ENCODE peak calls at places on chromosome 10, in eight cellular contexts. K, Q, D, L, I, N, R and G are unnamed samples.

GRCh38 chr10:11164806-11165590 is 147.3 kb downstream of the CELF2 start:
- DNase-seq in K (peak), Q (peak), D (peak), L (peak), I (peak), N (peak), R (peak), G (peak)

GRCh38 chr10:65754112-65754511 is 1171.7 kb upstream of the LRRTM3 start:
- DNase-seq in K (no peak), Q (no peak), D (no peak), L (no peak), I (no peak), N (no peak), R (no peak), G (no peak)

GRCh38 chr10:120421250-120421649 is 35.8 kb upstream of the PLPP4 start:
- DNase-seq in K (no peak), Q (no peak), D (no peak), L (no peak), I (no peak), N (no peak), R (no peak), G (no peak)

GRCh38 chr10:43208147-43209063 is 58.5 kb downstream of the RASGEF1A start:
- DNase-seq in K (peak), Q (peak), D (peak), L (peak), I (no peak), N (no peak), R (no peak), G (no peak)

GRCh38 chr10:99905971-99906370 is 103.8 kb downstream of the DNMBP start:
- DNase-seq in K (no peak), Q (no peak), D (no peak), L (no peak), I (no peak), N (no peak), R (no peak), G (no peak)

GRCh38 chr10:72235544-72236279 is 19.6 kb upstream of the ASCC1 start:
- DNase-seq in K (no peak), Q (no peak), D (no peak), L (no peak), I (no peak), N (no peak), R (no peak), G (no peak)

GRCh38 chr10:125144693-125145623 is 15.4 kb downstream of the CTBP2 start:
- DNase-seq in K (no peak), Q (no peak), D (peak), L (no peak), I (peak), N (peak), R (no peak), G (no peak)

GRCh38 chr10:37478381-37478780 is 353.0 kb downstream of the ANKRD30A start:
- DNase-seq in K (no peak), Q (no peak), D (no peak), L (no peak), I (no peak), N (no peak), R (no peak), G (no peak)

GRCh38 chr10:115082521-115082920 is 10.6 kb upstream of the ATRNL1 start:
- DNase-seq in K (no peak), Q (no peak), D (no peak), L (no peak), I (no peak), N (no peak), R (no peak), G (no peak)

GRCh38 chr10:51297438-51297837 is 223.2 kb downstream of the PRKG1 start:
- DNase-seq in K (no peak), Q (no peak), D (no peak), L (no peak), I (peak), N (no peak), R (no peak), G (no peak)

GRCh38 chr10:12774219-12774894 is 227.2 kb downstream of the CCDC3 start:
- DNase-seq in K (no peak), Q (no peak), D (peak), L (no peak), I (no peak), N (no peak), R (no peak), G (no peak)

GRCh38 chr10:31062856-31063255 is 31.2 kb upstream of the ZNF438 start:
- DNase-seq in K (no peak), Q (no peak), D (no peak), L (no peak), I (peak), N (no peak), R (no peak), G (no peak)

GRCh38 chr10:125028291-125028867 is 86.5 kb downstream of the ZRANB1 start:
- DNase-seq in K (no peak), Q (no peak), D (no peak), L (no peak), I (peak), N (no peak), R (no peak), G (no peak)

GRCh38 chr10:7258948-7259523 is 151.8 kb downstream of the SFMBT2 start:
- DNase-seq in K (no peak), Q (no peak), D (no peak), L (no peak), I (no peak), N (no peak), R (no peak), G (no peak)

GRCh38 chr10:129055966-129056365 is 411.1 kb upstream of the MGMT start:
- DNase-seq in K (no peak), Q (no peak), D (no peak), L (no peak), I (no peak), N (no peak), R (no peak), G (no peak)

GRCh38 chr10:80204801-80205477 is 398 bp downstream of the ANXA11 start:
- DNase-seq in K (peak), Q (peak), D (no peak), L (no peak), I (peak), N (no peak), R (no peak), G (peak)

GRCh38 chr10:121628859-121629258 is 30.6 kb upstream of the FGFR2 start:
- DNase-seq in K (no peak), Q (no peak), D (no peak), L (no peak), I (no peak), N (no peak), R (no peak), G (no peak)
- TF ChIP-seq POLR2A in K (no peak), Q (no peak), D (no peak), L (no peak), I (no peak), N (no peak), R (no peak), G (no peak)

GRCh38 chr10:102462512-102463054 is 11.2 kb upstream of the C10orf95 start:
- DNase-seq in K (no peak), Q (no peak), D (peak), L (no peak), I (no peak), N (no peak), R (no peak), G (no peak)

GRCh38 chr10:102457591-102458150 is 6.3 kb upstream of the C10orf95 start:
- DNase-seq in K (no peak), Q (no peak), D (no peak), L (no peak), I (no peak), N (no peak), R (no peak), G (no peak)

GRCh38 chr10:102463983-102464382 is 12.6 kb upstream of the C10orf95 start:
- DNase-seq in K (no peak), Q (no peak), D (no peak), L (no peak), I (no peak), N (no peak), R (no peak), G (no peak)

GRCh38 chr10:102460836-102461186 is 9.5 kb upstream of the C10orf95 start:
- DNase-seq in K (no peak), Q (no peak), D (no peak), L (no peak), I (no peak), N (no peak), R (no peak), G (no peak)

DNA sequence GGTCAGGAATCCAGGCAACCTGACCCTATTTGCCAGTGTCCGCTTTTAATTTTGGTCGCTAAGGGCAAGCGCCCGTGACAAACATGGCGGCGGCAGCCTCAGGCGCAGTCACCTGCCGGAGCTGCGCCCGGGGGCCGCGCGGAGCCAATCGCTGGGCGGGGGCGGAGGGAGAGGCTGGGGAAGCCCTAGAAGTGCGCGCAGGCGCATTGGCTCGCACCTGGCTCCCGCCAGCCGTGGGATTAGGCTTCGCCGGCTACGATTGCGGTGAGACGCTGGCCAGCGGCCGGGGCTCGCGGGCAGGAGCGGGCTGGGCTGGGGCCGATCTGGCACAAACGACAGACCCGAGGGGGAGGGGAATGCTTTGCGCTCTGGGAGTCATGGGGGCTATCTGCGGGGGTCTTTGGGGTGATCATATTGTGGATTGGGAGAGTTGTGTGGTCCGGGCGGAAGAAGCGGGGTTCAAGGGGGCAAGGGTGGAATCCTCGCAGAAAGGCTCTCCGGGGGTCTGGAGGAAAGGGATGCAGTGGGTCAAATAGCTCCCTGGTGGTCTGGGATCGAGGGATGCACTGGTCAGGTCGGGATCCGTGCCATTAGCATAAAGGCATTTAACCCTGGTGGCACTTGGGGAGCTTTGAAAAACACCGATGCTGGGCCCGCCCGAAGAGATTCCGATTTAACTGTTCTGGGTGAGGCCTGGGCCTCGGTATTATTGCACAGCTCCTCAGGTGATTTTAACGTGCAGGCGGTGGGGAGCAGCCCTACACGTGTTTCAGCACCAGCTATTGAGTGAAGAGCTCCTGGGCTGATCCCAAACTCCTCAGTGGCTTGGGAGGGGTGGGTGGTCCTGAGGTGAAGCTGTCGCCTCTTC is 10.1 kb upstream of the C10orf95 start:
- DNase-seq in K (peak), Q (peak), D (peak), L (peak), I (peak), N (peak), R (no peak), G (peak)
- TF ChIP-seq POLR2A in K (peak), Q (no peak), D (peak), L (no peak), I (no peak), N (no peak), R (no peak), G (peak)

GRCh38 chr10:75276029-75276872 is 40.5 kb upstream of the COMTD1 start:
- DNase-seq in K (no peak), Q (no peak), D (peak), L (no peak), I (no peak), N (no peak), R (no peak), G (no peak)
- TF ChIP-seq POLR2A in K (no peak), Q (no peak), D (no peak), L (no peak), I (no peak), N (no peak), R (no peak), G (no peak)

GRCh38 chr10:101063162-101063525 is 1.4 kb downstream of the KAZALD1 start:
- DNase-seq in K (no peak), Q (no peak), D (no peak), L (no peak), I (no peak), N (no peak), R (no peak), G (no peak)

GRCh38 chr10:101061814-101062230 is at the start of gene KAZALD1:
- DNase-seq in K (no peak), Q (no peak), D (peak), L (no peak), I (no peak), N (no peak), R (no peak), G (no peak)

GRCh38 chr10:101060951-101061813 is 607 bp upstream of the KAZALD1 start:
- DNase-seq in K (peak), Q (peak), D (peak), L (peak), I (peak), N (peak), R (no peak), G (peak)

GRCh38 chr10:101062231-101063161 is 707 bp downstream of the KAZALD1 start:
- DNase-seq in K (peak), Q (peak), D (peak), L (no peak), I (peak), N (peak), R (no peak), G (no peak)

DNA sequence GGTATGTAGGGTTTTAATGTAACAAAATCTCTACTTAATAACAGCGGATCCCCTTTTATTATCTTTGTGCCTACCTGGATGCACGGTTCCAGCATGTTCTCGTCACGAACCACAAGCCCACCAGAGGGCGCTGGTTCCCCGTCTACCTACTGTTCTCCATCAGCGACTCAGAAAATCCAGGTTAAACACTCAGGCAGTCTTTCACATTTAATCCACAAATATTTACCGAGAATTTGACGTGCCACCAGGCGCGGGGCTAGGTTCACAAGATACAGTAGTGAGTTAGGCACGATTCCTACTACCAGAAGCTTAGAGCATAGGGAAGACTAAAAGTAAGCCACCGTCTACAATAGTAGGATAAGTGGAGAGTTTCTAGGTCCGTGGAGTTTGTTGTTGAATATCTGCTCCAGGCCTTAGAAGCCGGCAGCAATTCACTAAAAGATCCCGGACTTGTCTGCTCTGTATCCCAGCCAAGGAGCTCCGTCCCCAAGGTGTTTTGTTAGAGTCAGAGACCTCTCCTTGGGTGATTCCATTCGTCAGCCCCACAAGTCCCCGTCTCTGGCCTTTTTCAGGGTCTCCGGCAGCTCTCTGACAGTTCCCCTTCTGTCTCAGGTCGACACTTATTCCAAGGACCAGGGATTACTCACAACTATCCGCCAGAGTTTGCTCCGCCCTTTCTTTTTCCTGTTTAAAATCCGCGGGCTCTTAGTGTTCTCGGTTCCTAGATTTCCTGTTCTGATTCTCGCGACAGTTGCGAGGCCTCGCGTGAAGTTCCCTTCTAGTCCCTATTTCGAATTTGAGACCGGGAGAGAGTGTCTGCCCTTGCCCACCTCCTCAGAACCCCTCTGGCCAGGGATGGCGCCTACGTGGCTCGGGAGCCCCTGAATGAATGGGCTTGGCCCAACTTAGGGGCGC is 1.5 kb upstream of the KAZALD1 start:
- DNase-seq in K (peak), Q (peak), D (peak), L (peak), I (peak), N (peak), R (peak), G (peak)
- TF ChIP-seq POLR2A in K (no peak), Q (no peak), D (no peak), L (no peak), I (no peak), N (no peak), R (no peak), G (peak)

GRCh38 chr10:103691723-103692380 is 163.5 kb downstream of the SH3PXD2A start:
- DNase-seq in K (no peak), Q (no peak), D (no peak), L (no peak), I (peak), N (no peak), R (no peak), G (no peak)
- TF ChIP-seq POLR2A in K (no peak), Q (no peak), D (no peak), L (no peak), I (no peak), N (no peak), R (no peak), G (no peak)

GRCh38 chr10:77533156-77533886 is 104.3 kb downstream of the KCNMA1 start:
- DNase-seq in K (no peak), Q (no peak), D (no peak), L (no peak), I (no peak), N (no peak), R (no peak), G (no peak)
- TF ChIP-seq POLR2A in K (no peak), Q (no peak), D (no peak), L (no peak), I (no peak), N (no peak), R (no peak), G (no peak)

GRCh38 chr10:22333167-22333566 is 12.1 kb upstream of the SPAG6 start:
- DNase-seq in K (no peak), Q (no peak), D (no peak), L (no peak), I (no peak), N (no peak), R (no peak), G (no peak)
- TF ChIP-seq POLR2A in K (no peak), Q (no peak), D (no peak), L (no peak), I (no peak), N (no peak), R (no peak), G (no peak)

GRCh38 chr10:111076191-111076681 is 593 bp upstream of the ADRA2A start:
- DNase-seq in K (peak), Q (peak), D (peak), L (no peak), I (peak), N (peak), R (peak), G (peak)

GRCh38 chr10:111077715-111078504 is 1.1 kb downstream of the ADRA2A start:
- DNase-seq in K (no peak), Q (no peak), D (peak), L (no peak), I (no peak), N (peak), R (peak), G (no peak)

GRCh38 chr10:111078505-111079185 is 1.8 kb downstream of the ADRA2A start:
- DNase-seq in K (no peak), Q (no peak), D (peak), L (no peak), I (no peak), N (no peak), R (no peak), G (no peak)

GRCh38 chr10:111075577-111076185 is 1.1 kb upstream of the ADRA2A start:
- DNase-seq in K (no peak), Q (no peak), D (no peak), L (no peak), I (no peak), N (no peak), R (no peak), G (no peak)

GRCh38 chr10:111076682-111077661 is at the start of gene ADRA2A:
- DNase-seq in K (peak), Q (peak), D (peak), L (no peak), I (peak), N (peak), R (peak), G (no peak)
- TF ChIP-seq POLR2A in K (no peak), Q (no peak), D (peak), L (no peak), I (no peak), N (no peak), R (no peak), G (peak)

GRCh38 chr10:130985158-130985753 is 326.3 kb downstream of the TCERG1L start:
- DNase-seq in K (no peak), Q (no peak), D (peak), L (no peak), I (no peak), N (peak), R (peak), G (no peak)

GRCh38 chr10:130984686-130985085 is 326.8 kb downstream of the TCERG1L start:
- DNase-seq in K (no peak), Q (no peak), D (peak), L (no peak), I (no peak), N (peak), R (peak), G (no peak)

GRCh38 chr10:130986828-130987227 is 324.7 kb downstream of the TCERG1L start:
- DNase-seq in K (no peak), Q (no peak), D (no peak), L (no peak), I (no peak), N (no peak), R (peak), G (no peak)

GRCh38 chr10:130983749-130984148 is 327.8 kb downstream of the TCERG1L start:
- DNase-seq in K (no peak), Q (no peak), D (no peak), L (no peak), I (no peak), N (no peak), R (peak), G (no peak)

DNA sequence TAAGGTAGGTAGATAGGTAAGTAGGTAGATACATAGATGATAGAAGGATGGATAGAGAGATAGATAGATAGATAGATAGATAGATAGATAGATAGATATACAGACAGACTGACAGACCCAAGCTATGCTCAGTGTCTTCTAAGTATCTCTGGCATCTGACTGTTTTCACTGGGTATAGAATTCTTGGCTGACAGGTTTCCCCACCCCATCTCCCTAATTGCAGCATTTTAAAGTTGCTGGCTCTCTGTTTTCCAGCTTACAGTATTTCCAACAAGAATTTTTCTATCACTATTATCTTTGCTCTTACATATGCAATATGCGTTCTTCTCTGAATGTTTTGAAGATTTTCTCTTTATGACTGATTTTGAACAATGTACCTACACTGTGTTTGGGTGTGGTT is 328.7 kb downstream of the TCERG1L start:
- DNase-seq in K (no peak), Q (no peak), D (no peak), L (no peak), I (no peak), N (no peak), R (no peak), G (no peak)
- TF ChIP-seq POLR2A in K (no peak), Q (no peak), D (no peak), L (no peak), I (no peak), N (no peak), R (no peak), G (no peak)

GRCh38 chr10:84156768-84157167 is 16.8 kb upstream of the GPR15LG start:
- DNase-seq in K (no peak), Q (no peak), D (no peak), L (no peak), I (peak), N (no peak), R (no peak), G (no peak)
- TF ChIP-seq POLR2A in K (no peak), Q (no peak), D (no peak), L (no peak), I (no peak), N (no peak), R (no peak), G (no peak)